ENCODE peak calls at places on chromosomes 7 and 10, in eight cellular contexts. B is uterus, W is K562, E is IMR-90, Y is suprapubic skin, H is spleen, L is sigmoid colon, R is heart left ventricle. Z is an unnamed sample.

GRCh38 chr10:47452495-47453434 is 31.1 kb downstream of the ANXA8 start:
- DNase-seq in B (no peak), W (peak; percentile 7), E (no peak), Y (no peak), H (peak; percentile 58), L (no peak), R (no peak), Z (no peak)

GRCh38 chr7:81648716-81649115 is 121.1 kb downstream of the HGF start:
- DNase-seq in B (no peak), W (no peak), E (peak; percentile 42), Y (no peak), H (no peak), L (no peak), R (no peak), Z (no peak)

GRCh38 chr7:40586197-40586596 is 451.4 kb downstream of the SUGCT start:
- DNase-seq in B (no peak), W (no peak), E (peak; percentile 83), Y (no peak), H (no peak), L (no peak), R (no peak), Z (no peak)

GRCh38 chr7:129989466-129989865 is 36.7 kb upstream of the UBE2H start:
- DNase-seq in B (no peak), W (no peak), E (no peak), Y (no peak), H (no peak), L (no peak), R (no peak), Z (no peak)

GRCh38 chr7:111953611-111954010 is 252.6 kb downstream of the DOCK4 start:
- DNase-seq in B (no peak), W (no peak), E (no peak), Y (no peak), H (no peak), L (no peak), R (no peak), Z (no peak)

GRCh38 chr10:91689731-91690168 is 56.9 kb upstream of the PPP1R3C start:
- DNase-seq in B (no peak), W (no peak), E (peak; percentile 54), Y (no peak), H (no peak), L (no peak), R (no peak), Z (no peak)

GRCh38 chr10:86757110-86757790 is 831 bp downstream of the BMPR1A start:
- DNase-seq in B (peak; percentile 60), W (no peak), E (peak; percentile 65), Y (peak; percentile 72), H (peak; percentile 83), L (peak; percentile 82), R (peak; percentile 55), Z (no peak)

GRCh38 chr7:6420680-6421079 is 27.1 kb downstream of the DAGLB start:
- DNase-seq in B (no peak), W (no peak), E (no peak), Y (no peak), H (no peak), L (no peak), R (no peak), Z (no peak)

GRCh38 chr10:423167-423566 is 266.3 kb downstream of the DIP2C start:
- DNase-seq in B (no peak), W (no peak), E (no peak), Y (no peak), H (no peak), L (no peak), R (no peak), Z (no peak)

GRCh38 chr7:124912972-124913371 is 16.7 kb downstream of the POT1 start:
- DNase-seq in B (no peak), W (no peak), E (no peak), Y (no peak), H (no peak), L (no peak), R (no peak), Z (no peak)

GRCh38 chr7:43619213-43620012 is 36.5 kb downstream of the STK17A start:
- DNase-seq in B (no peak), W (no peak), E (peak; percentile 31), Y (no peak), H (no peak), L (no peak), R (no peak), Z (no peak)

GRCh38 chr10:98296514-98296913 is 28.5 kb upstream of the LOXL4 start:
- DNase-seq in B (no peak), W (no peak), E (peak; percentile 39), Y (no peak), H (no peak), L (peak; percentile 18), R (no peak), Z (no peak)

GRCh38 chr10:98294270-98294627 is 26.3 kb upstream of the LOXL4 start:
- DNase-seq in B (no peak), W (no peak), E (no peak), Y (no peak), H (no peak), L (no peak), R (no peak), Z (no peak)

GRCh38 chr10:98293550-98294269 is 25.7 kb upstream of the LOXL4 start:
- DNase-seq in B (no peak), W (no peak), E (no peak), Y (no peak), H (no peak), L (peak; percentile 68), R (peak; percentile 52), Z (no peak)

GRCh38 chr10:98295401-98295811 is 27.4 kb upstream of the LOXL4 start:
- DNase-seq in B (no peak), W (no peak), E (no peak), Y (no peak), H (no peak), L (no peak), R (no peak), Z (no peak)

GRCh38 chr10:98295907-98296306 is 27.9 kb upstream of the LOXL4 start:
- DNase-seq in B (no peak), W (no peak), E (peak; percentile 49), Y (no peak), H (no peak), L (no peak), R (no peak), Z (no peak)
- H3K27ac ChIP-seq in B (no peak overlapping the region), W (no peak overlapping the region), E (no peak overlapping the region), Y (peak overlapping the region; percentile 41), H (no peak overlapping the region), L (no peak overlapping the region), R (no peak overlapping the region), Z (no peak overlapping the region)

DNA sequence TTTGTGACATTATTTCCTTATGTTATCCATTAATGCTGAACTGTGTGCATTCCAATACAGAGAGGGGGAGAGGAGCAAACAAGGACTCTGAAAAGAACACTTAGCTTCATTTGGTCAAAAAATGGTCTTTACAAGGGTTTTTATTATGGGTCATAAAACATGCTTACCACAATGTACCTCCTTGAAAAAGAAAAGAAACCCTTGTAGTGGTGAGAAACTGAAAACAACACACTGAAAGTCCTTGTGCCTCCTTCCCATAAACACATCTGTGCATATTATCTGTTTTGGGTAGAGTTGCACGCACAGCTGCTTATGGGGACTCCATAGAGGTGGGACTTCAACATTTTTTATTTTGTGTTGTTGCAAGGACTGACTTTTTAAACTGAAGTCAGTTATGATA is 98.7 kb downstream of the CDK6 start:
- DNase-seq in B (no peak), W (no peak), E (no peak), Y (no peak), H (no peak), L (no peak), R (no peak), Z (no peak)
- H3K4me3 ChIP-seq in B (no peak overlapping the region), W (no peak overlapping the region), E (no peak overlapping the region), Y (no peak overlapping the region), H (no peak overlapping the region), L (no peak overlapping the region), R (no peak overlapping the region), Z (no peak overlapping the region)

GRCh38 chr7:121397832-121398231 is 1.7 kb upstream of the FAM3C start:
- DNase-seq in B (no peak), W (no peak), E (no peak), Y (no peak), H (no peak), L (no peak), R (no peak), Z (no peak)

GRCh38 chr7:121395494-121395960 is 581 bp downstream of the FAM3C start:
- DNase-seq in B (no peak), W (no peak), E (peak; percentile 13), Y (peak; percentile 65), H (peak; percentile 91), L (no peak), R (no peak), Z (no peak)

GRCh38 chr7:121394709-121395140 is 1.4 kb downstream of the FAM3C start:
- DNase-seq in B (no peak), W (peak; percentile 54), E (no peak), Y (no peak), H (no peak), L (no peak), R (no peak), Z (no peak)

GRCh38 chr7:121397346-121397745 is 1.2 kb upstream of the FAM3C start:
- DNase-seq in B (no peak), W (no peak), E (no peak), Y (no peak), H (no peak), L (no peak), R (no peak), Z (no peak)

GRCh38 chr7:121395961-121396757 is at the start of gene FAM3C:
- DNase-seq in B (peak; percentile 92), W (peak; percentile 99), E (peak; percentile 88), Y (peak; percentile 93), H (peak; percentile 96), L (peak; percentile 94), R (peak; percentile 96), Z (peak; percentile 29)
- TF ChIP-seq POLR2A in B (peak; percentile 93), W (peak; percentile 97), E (peak; percentile 95), Y (peak; percentile 81), H (peak; percentile 68), L (peak; percentile 55), R (no peak), Z (no peak)

GRCh38 chr7:28900311-28900710 is 57.8 kb downstream of the TRIL start:
- DNase-seq in B (no peak), W (no peak), E (no peak), Y (no peak), H (no peak), L (no peak), R (no peak), Z (no peak)

GRCh38 chr7:28908775-28909174 is 49.4 kb downstream of the TRIL start:
- DNase-seq in B (no peak), W (no peak), E (no peak), Y (no peak), H (no peak), L (no peak), R (no peak), Z (no peak)

GRCh38 chr7:28903779-28904538 is 54.2 kb downstream of the TRIL start:
- DNase-seq in B (no peak), W (no peak), E (no peak), Y (no peak), H (no peak), L (no peak), R (no peak), Z (no peak)

DNA sequence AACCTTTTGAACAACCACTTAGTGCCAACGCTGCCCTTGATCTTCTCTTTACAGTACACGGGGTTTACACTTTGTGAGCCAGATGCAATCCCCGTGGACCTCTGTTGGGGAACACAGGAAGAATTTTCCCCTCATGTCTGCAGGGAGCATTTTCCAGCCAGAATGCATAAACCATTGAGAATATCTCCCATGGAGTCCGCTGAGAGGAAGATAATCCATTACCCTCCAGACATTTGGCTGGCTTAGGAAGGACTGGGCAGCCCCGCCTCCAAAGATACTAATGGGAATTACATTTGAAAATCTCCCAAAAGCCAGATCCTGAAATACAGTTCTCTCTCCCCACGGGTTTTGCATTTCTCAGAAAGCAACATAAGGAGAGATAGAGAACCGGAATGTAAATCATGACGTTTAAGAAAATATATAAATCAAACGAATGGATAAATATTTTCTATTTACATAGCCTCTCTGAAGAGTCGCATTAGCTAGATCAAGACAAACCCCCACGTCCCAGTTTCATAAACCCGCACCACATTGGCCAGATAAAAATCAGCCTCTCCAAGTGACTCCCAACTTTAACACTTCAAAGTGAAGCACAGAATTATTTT is 53.5 kb downstream of the TRIL start:
- DNase-seq in B (no peak), W (no peak), E (no peak), Y (no peak), H (no peak), L (no peak), R (no peak), Z (no peak)
- H3K27ac ChIP-seq in B (peak overlapping the region; percentile 28), W (no peak overlapping the region), E (no peak overlapping the region), Y (peak overlapping the region; percentile 30), H (no peak overlapping the region), L (no peak overlapping the region), R (no peak overlapping the region), Z (peak overlapping the region; percentile 26)